ENCODE peak calls at places on chromosome 18, in five cellular contexts. P, T, D, U and F are unnamed samples.
A peak's percentile ranks its signal among the peaks of the same experiment; 100 is the strongest.

GRCh38 chr18:50560681-50561629 is 1.1 kb downstream of the MAPK4 start:
- DNase-seq in P (no peak), T (no peak), D (no peak), U (peak; percentile 21), F (peak; percentile 68)

GRCh38 chr18:78629426-78629825 is 350.2 kb upstream of the SALL3 start:
- DNase-seq in P (no peak), T (no peak), D (no peak), U (no peak), F (peak; percentile 18)

GRCh38 chr18:31245820-31246219 is 72.1 kb upstream of the DSG1 start:
- DNase-seq in P (no peak), T (no peak), D (no peak), U (no peak), F (no peak)

GRCh38 chr18:51128533-51128932 is 68.9 kb downstream of the MEX3C start:
- DNase-seq in P (no peak), T (no peak), D (no peak), U (no peak), F (no peak)

GRCh38 chr18:73835656-73836055 is 312.0 kb downstream of the FBXO15 start:
- DNase-seq in P (no peak), T (no peak), D (no peak), U (no peak), F (no peak)

GRCh38 chr18:6961331-6961730 is 156.3 kb downstream of the LAMA1 start:
- DNase-seq in P (no peak), T (no peak), D (no peak), U (no peak), F (no peak)

GRCh38 chr18:8752329-8752728 is 47.0 kb downstream of the MTCL1 start:
- DNase-seq in P (no peak), T (no peak), D (no peak), U (no peak), F (no peak)

GRCh38 chr18:49590608-49591007 is 28.8 kb downstream of the LIPG start:
- DNase-seq in P (no peak), T (no peak), D (no peak), U (no peak), F (no peak)

GRCh38 chr18:25467226-25468065 is 115.5 kb upstream of the ZNF521 start:
- DNase-seq in P (peak; percentile 26), T (no peak), D (peak; percentile 78), U (no peak), F (peak; percentile 98)

GRCh38 chr18:59022167-59022945 is 117.3 kb upstream of the SEC11C start:
- DNase-seq in P (no peak), T (no peak), D (no peak), U (no peak), F (no peak)

GRCh38 chr18:24369420-24369819 is 28.2 kb downstream of the OSBPL1A start:
- DNase-seq in P (no peak), T (no peak), D (no peak), U (no peak), F (no peak)

GRCh38 chr18:25298853-25299274 is 53.1 kb downstream of the ZNF521 start:
- DNase-seq in P (no peak), T (peak; percentile 0), D (peak; percentile 71), U (no peak), F (peak; percentile 35)

GRCh38 chr18:50973367-50974126 is 5.7 kb downstream of the ELAC1 start:
- DNase-seq in P (peak; percentile 67), T (no peak), D (no peak), U (no peak), F (peak; percentile 47)

GRCh38 chr18:64131314-64131713 is 17.6 kb downstream of the LINC00305 start:
- DNase-seq in P (no peak), T (no peak), D (no peak), U (no peak), F (no peak)

GRCh38 chr18:14933049-14933851 is 185.3 kb downstream of the ANKRD30B start:
- DNase-seq in P (no peak), T (no peak), D (no peak), U (no peak), F (no peak)

GRCh38 chr18:21391074-21391673 is 149.1 kb downstream of the GREB1L start:
- DNase-seq in P (no peak), T (peak; percentile 45), D (no peak), U (no peak), F (no peak)

GRCh38 chr18:21389903-21390302 is 147.9 kb downstream of the GREB1L start:
- DNase-seq in P (no peak), T (no peak), D (no peak), U (no peak), F (no peak)

GRCh38 chr18:21389283-21389682 is 147.3 kb downstream of the GREB1L start:
- DNase-seq in P (no peak), T (no peak), D (no peak), U (no peak), F (no peak)

GRCh38 chr18:21383031-21383430 is 141.0 kb downstream of the GREB1L start:
- DNase-seq in P (no peak), T (no peak), D (no peak), U (no peak), F (no peak)

DNA sequence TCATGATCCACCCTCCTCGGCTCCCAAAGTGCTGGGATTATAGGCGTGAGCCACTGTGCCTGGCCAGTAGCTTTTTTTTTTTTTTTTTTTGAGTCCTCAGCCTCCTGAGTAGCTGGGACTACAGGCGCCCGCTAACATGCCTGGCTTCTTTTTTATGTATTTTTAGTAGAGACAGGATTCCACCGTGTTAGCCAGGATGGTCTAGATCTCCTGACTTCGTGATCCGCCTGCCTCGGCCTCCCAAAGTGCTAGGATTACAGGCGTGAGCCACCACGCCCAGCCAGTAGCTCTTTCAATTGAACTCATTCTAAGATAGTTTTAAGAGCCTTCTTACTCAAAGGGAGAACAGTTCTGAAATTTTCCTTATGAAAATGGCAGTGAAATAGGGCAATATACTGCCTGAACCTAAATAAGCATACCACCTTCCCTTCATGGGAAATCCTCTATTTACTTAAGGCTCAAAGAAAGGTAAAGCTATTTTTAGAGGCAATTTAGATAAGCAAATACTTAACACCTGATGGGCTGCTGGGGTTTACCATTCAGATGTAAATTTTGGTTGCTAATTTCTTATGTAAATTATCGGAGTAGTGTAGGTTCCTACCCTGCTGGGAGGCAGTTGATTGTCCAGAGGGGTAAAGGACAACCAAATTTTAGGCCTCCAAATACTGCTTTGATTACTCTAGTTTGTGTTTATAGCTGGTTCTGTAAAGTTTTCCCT is 144.7 kb downstream of the GREB1L start:
- DNase-seq in P (no peak), T (no peak), D (no peak), U (no peak), F (no peak)
- H3K4me3 ChIP-seq in P (no peak overlapping the region), T (no peak overlapping the region), D (no peak overlapping the region), U (no peak overlapping the region), F (no peak overlapping the region)

GRCh38 chr18:54090856-54091255 is 133.6 kb downstream of the MBD2 start:
- DNase-seq in P (no peak), T (no peak), D (no peak), U (no peak), F (no peak)

GRCh38 chr18:54089749-54090459 is 134.6 kb downstream of the MBD2 start:
- DNase-seq in P (no peak), T (no peak), D (no peak), U (no peak), F (no peak)

GRCh38 chr18:54086046-54086802 is 138.2 kb downstream of the MBD2 start:
- DNase-seq in P (peak; percentile 85), T (no peak), D (no peak), U (no peak), F (no peak)

GRCh38 chr18:54086863-54087262 is 137.6 kb downstream of the MBD2 start:
- DNase-seq in P (peak; percentile 41), T (no peak), D (no peak), U (no peak), F (no peak)
- H3K4me3 ChIP-seq in P (no peak overlapping the region), T (no peak overlapping the region), D (no peak overlapping the region), U (no peak overlapping the region), F (no peak overlapping the region)

GRCh38 chr18:12592597-12593127 is 65.2 kb downstream of the SPIRE1 start:
- DNase-seq in P (no peak), T (no peak), D (no peak), U (no peak), F (no peak)

GRCh38 chr18:12585218-12585617 is 72.7 kb downstream of the SPIRE1 start:
- DNase-seq in P (peak; percentile 44), T (no peak), D (no peak), U (no peak), F (no peak)

GRCh38 chr18:12589419-12589818 is 68.5 kb downstream of the SPIRE1 start:
- DNase-seq in P (no peak), T (no peak), D (no peak), U (no peak), F (no peak)

GRCh38 chr18:12586956-12587355 is 71.0 kb downstream of the SPIRE1 start:
- DNase-seq in P (no peak), T (no peak), D (no peak), U (no peak), F (no peak)
- H3K4me3 ChIP-seq in P (no peak overlapping the region), T (no peak overlapping the region), D (no peak overlapping the region), U (no peak overlapping the region), F (no peak overlapping the region)

DNA sequence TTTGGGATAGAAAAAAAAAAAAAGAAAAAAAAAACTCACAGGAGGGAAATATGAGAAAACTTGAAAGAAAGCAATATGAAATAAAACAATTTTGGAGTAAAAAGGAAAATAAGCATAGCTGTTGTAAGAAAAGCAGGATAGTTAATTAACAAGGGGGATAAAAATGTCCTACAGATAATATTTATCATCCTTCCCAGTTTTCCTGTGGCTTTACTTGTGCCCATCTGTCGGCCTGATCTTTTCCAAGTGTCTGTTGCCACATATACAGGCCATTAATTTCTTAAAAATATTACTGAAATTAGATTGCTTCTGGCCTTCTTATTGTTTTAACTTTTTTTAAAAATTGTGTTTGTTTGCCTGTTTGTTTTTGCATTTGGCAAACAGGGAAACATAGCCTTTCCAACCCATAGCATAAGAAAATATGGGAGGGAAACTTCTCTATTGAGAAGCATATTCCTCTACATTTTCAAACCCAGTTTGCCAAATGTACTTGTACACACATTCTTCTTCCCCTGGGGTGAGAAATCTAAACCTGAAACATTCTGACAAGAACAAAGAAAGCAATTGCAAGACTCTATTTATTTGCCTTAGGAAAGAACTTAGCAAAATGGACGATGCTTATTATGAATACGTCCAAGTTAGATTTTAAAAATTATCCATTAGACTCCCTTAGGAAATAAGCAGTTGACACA is 272.3 kb downstream of the CDH20 start:
- DNase-seq in P (no peak), T (no peak), D (no peak), U (no peak), F (no peak)
- H3K4me3 ChIP-seq in P (no peak overlapping the region), T (no peak overlapping the region), D (no peak overlapping the region), U (no peak overlapping the region), F (no peak overlapping the region)

GRCh38 chr18:44682871-44683221 is 2.2 kb downstream of the SETBP1 start:
- DNase-seq in P (no peak), T (peak; percentile 30), D (no peak), U (peak; percentile 39), F (no peak)
- H3K4me3 ChIP-seq in P (no peak overlapping the region), T (no peak overlapping the region), D (no peak overlapping the region), U (no peak overlapping the region), F (peak overlapping the region; percentile 56)